ENCODE peak calls at places on chromosomes 16 and 17, in seven cellular contexts. O, E, H, C, L, J and Z are unnamed samples.

GRCh38 chr17:51559778-51560177 is 299.4 kb downstream of the UTP18 start:
- DNase-seq in E (no peak), O (no peak), H (no peak), J (no peak), C (no peak), L (no peak), Z (no peak)

GRCh38 chr16:56651586-56651985 is at the start of gene MT1B:
- DNase-seq in L (no peak), J (no peak), C (no peak), O (no peak), H (no peak), E (no peak), Z (no peak)

GRCh38 chr16:73955255-73955654 is 341.4 kb upstream of the PSMD7 start:
- DNase-seq in J (no peak), O (no peak), C (peak; percentile 22), H (no peak), E (no peak), L (no peak), Z (no peak)

GRCh38 chr16:80694950-80695471 is 109.4 kb downstream of the CDYL2 start:
- DNase-seq in E (no peak), O (no peak), H (no peak), J (no peak), L (no peak), C (no peak), Z (no peak)

GRCh38 chr16:24516900-24517669 is 22.3 kb upstream of the RBBP6 start:
- DNase-seq in O (peak; percentile 91), E (peak; percentile 38), J (peak; percentile 89), H (peak; percentile 74), L (peak; percentile 78), C (peak; percentile 71), Z (peak; percentile 48)

GRCh38 chr16:68416057-68417046 is 32.0 kb downstream of the SMPD3 start:
- DNase-seq in J (no peak), C (no peak), E (no peak), O (no peak), L (no peak), H (no peak), Z (peak; percentile 61)

GRCh38 chr16:88781140-88782077 is 3.6 kb downstream of the PIEZO1 start:
- DNase-seq in L (no peak), H (no peak), E (no peak), C (no peak), O (no peak), J (no peak), Z (no peak)

GRCh38 chr16:82603784-82604411 is 22.9 kb upstream of the CDH13 start:
- DNase-seq in H (no peak), E (no peak), O (peak; percentile 13), J (no peak), L (peak; percentile 13), C (no peak), Z (no peak)

GRCh38 chr16:24778676-24779075 is 49.2 kb downstream of the TNRC6A start:
- DNase-seq in J (no peak), H (no peak), L (no peak), E (no peak), C (no peak), O (no peak), Z (no peak)

GRCh38 chr16:8674413-8675022 is at the start of gene ABAT:
- DNase-seq in O (peak; percentile 91), J (peak; percentile 91), H (peak; percentile 99), C (peak; percentile 98), L (peak; percentile 37), E (peak; percentile 33), Z (peak; percentile 92)

GRCh38 chr16:20364051-20364450 is 11.5 kb upstream of the UMOD start:
- DNase-seq in L (no peak), C (no peak), H (no peak), E (no peak), J (no peak), O (no peak), Z (no peak)

GRCh38 chr16:59635674-59636073 is 901.6 kb upstream of the GOT2 start:
- DNase-seq in C (no peak), L (no peak), O (no peak), J (no peak), H (no peak), E (no peak), Z (no peak)

GRCh38 chr17:8753976-8754440 is 4.3 kb downstream of the SPDYE4 start:
- DNase-seq in O (peak; percentile 34), L (peak; percentile 31), J (no peak), C (no peak), H (no peak), E (no peak), Z (peak; percentile 61)

GRCh38 chr17:78113804-78114785 is 14.5 kb downstream of the TMC6 start:
- DNase-seq in O (no peak), E (no peak), L (no peak), H (no peak), C (no peak), J (no peak), Z (no peak)

GRCh38 chr17:12231027-12231682 is 210.5 kb downstream of the MAP2K4 start:
- DNase-seq in J (no peak), L (no peak), O (no peak), H (no peak), E (no peak), C (no peak), Z (no peak)

GRCh38 chr16:66069576-66069975 is 296.9 kb upstream of the CDH5 start:
- DNase-seq in H (no peak), E (no peak), J (no peak), O (no peak), L (no peak), C (no peak), Z (no peak)

GRCh38 chr17:6297119-6297518 is 137.8 kb downstream of the AIPL1 start:
- DNase-seq in O (no peak), L (no peak), E (no peak), J (no peak), C (no peak), H (no peak), Z (no peak)

GRCh38 chr17:80894439-80894721 is 97.3 kb upstream of the CHMP6 start:
- DNase-seq in O (no peak), E (no peak), J (no peak), H (no peak), L (no peak), C (no peak), Z (peak; percentile 20)

GRCh38 chr16:75286996-75287395 is 35.6 kb upstream of the BCAR1 start:
- DNase-seq in J (no peak), C (no peak), H (no peak), O (no peak), L (no peak), E (no peak), Z (no peak)

GRCh38 chr17:6599364-6599763 is 41.1 kb downstream of the KIAA0753 start:
- DNase-seq in E (no peak), O (no peak), L (no peak), C (no peak), J (no peak), H (no peak), Z (no peak)

GRCh38 chr17:44608732-44609435 is 47.4 kb upstream of the MEIOC start:
- DNase-seq in H (no peak), O (peak; percentile 68), C (peak; percentile 69), L (no peak), E (no peak), J (no peak), Z (peak; percentile 30)

GRCh38 chr17:8894673-8895578 is 27.5 kb upstream of the PIK3R6 start:
- DNase-seq in J (peak; percentile 74), L (peak; percentile 39), O (peak; percentile 52), H (peak; percentile 64), E (peak; percentile 65), C (peak; percentile 73), Z (peak; percentile 79)

GRCh38 chr16:81035975-81036750 is 521 bp downstream of the ATMIN start:
- DNase-seq in J (peak; percentile 66), C (peak; percentile 80), O (peak; percentile 11), L (no peak), E (no peak), H (peak; percentile 70), Z (peak; percentile 56)

DNA sequence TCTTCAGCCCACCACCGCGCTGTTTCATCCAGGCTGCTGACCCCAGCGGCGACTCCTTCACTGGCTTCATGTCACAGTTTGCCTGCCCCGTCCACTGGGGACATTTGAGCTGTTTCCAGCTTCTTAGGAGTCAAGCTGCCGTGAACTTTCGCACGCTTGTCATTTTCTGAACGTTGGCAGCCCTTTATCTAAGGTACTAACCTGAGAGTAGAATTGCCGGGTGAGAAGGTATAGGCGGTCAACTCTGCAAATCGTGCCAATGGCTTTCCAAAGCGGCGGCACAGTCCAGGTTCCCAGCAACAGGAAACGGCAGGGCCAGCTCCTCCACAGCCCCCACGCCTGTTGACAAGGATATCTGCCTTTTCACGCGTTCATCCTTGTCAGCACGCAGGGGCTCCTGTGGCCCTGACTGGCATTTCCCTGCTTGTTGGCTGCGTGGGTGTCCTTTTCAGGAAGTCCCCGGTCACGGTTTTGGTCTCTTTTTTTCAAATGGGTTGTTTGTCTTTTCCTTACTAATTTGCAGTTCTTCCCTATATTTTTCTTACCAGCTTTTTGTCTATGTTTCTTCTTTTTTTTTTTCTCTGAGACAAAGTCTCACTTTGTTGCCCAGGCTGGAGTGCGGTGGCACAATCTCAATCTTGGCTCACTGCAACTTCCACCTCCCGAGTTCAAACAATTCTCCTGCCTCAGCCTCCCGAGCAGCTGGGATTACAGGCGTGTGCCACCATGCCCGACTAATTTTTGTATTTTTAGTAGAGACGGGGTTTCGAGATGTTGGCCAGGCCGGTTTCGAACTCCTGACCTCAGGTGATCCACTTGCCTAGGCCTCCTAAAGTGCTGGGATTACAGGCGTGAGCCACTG is 1.3 kb downstream of the UTS2R start:
- DNase-seq in E (no peak), H (no peak), J (no peak), O (no peak), C (no peak), L (no peak), Z (no peak)
- TF ChIP-seq JUND in E (no peak), H (no peak), J (no peak), O (no peak), C (no peak), L (no peak), Z (no peak)

GRCh38 chr16:70685938-70686375 is at the start of gene MTSS2:
- DNase-seq in L (peak; percentile 35), J (peak; percentile 83), O (peak; percentile 80), C (peak; percentile 97), H (peak; percentile 94), E (no peak), Z (peak; percentile 94)
- TF ChIP-seq JUND in L (no peak), J (no peak), O (no peak), C (no peak), H (no peak), E (no peak), Z (no peak)

DNA sequence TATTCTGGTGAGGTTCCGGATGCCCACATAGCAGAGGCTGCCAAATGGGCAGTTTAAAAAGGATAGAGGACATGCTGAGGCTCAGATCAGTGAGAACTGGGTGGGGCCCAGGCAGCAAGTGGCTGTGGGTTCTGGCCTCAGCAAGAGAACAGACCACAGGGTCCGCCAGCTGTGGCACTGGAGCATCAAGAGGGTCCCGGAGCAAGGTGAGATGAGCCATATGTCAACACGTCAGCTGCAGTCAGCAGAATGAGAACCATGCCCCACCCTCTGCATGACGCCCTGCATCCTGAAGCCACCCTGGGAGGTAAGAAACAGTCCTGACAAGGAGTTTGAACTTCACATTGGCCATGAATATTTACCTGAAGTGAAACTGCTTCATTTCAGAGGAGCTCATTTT is 20.1 kb upstream of the CCL5 start:
- DNase-seq in H (no peak), E (no peak), O (no peak), J (no peak), C (no peak), L (no peak), Z (no peak)
- TF ChIP-seq JUND in H (no peak), E (no peak), O (no peak), J (no peak), C (no peak), L (no peak), Z (no peak)

GRCh38 chr17:76644995-76645394 is 1.4 kb upstream of the ST6GALNAC1 start:
- DNase-seq in C (no peak), L (no peak), J (no peak), O (no peak), E (no peak), H (no peak), Z (no peak)
- TF ChIP-seq JUND in C (no peak), L (no peak), J (no peak), O (no peak), E (no peak), H (no peak), Z (no peak)